ENCODE peak calls at places on chromosomes 4 and X, in five cellular contexts. H is progenitor cell of endocrine pancreas, F is GM13976, A is GM06990, X is neural crest cell. E is an unnamed sample.

GRCh38 chr4:110636677-110637407 is 14.0 kb upstream of the PITX2 start:
- DNase-seq in H (no peak), F (no peak), A (no peak), X (no peak), E (no peak)

GRCh38 chrX:113929004-113929403 is 654.9 kb upstream of the HTR2C start:
- DNase-seq in H (peak), F (peak), A (peak), X (peak), E (no peak)

GRCh38 chr4:47615385-47615784 is 130.3 kb downstream of the ATP10D start:
- DNase-seq in H (no peak), F (no peak), A (no peak), X (no peak), E (no peak)

GRCh38 chrX:57587062-57587461 is 4.7 kb upstream of the ZXDB start:
- DNase-seq in H (no peak), F (no peak), A (no peak), X (no peak), E (no peak)

GRCh38 chr4:94516067-94516466 is 64.3 kb downstream of the PDLIM5 start:
- DNase-seq in H (no peak), F (no peak), A (no peak), X (no peak), E (no peak)

GRCh38 chr4:81499840-81500239 is 28.1 kb upstream of the RASGEF1B start:
- DNase-seq in H (no peak), F (no peak), A (no peak), X (no peak), E (no peak)

GRCh38 chr4:64158648-64159326 is 250.5 kb downstream of the TECRL start:
- DNase-seq in H (peak), F (peak), A (no peak), X (peak), E (peak)

GRCh38 chr4:128031756-128032384 is 29.2 kb upstream of the LARP1B start:
- DNase-seq in H (no peak), F (no peak), A (no peak), X (no peak), E (no peak)

GRCh38 chr4:123265443-123265842 is 131.2 kb upstream of the SPRY1 start:
- DNase-seq in H (no peak), F (no peak), A (no peak), X (no peak), E (no peak)

GRCh38 chrX:26788402-26788998 is 572.5 kb downstream of the MAGEB5 start:
- DNase-seq in H (no peak), F (no peak), A (no peak), X (no peak), E (no peak)

GRCh38 chr4:87216469-87216868 is 3.9 kb downstream of the KLHL8 start:
- DNase-seq in H (no peak), F (no peak), A (no peak), X (no peak), E (no peak)

GRCh38 chr4:13543648-13544555 is at the start of gene NKX3-2:
- DNase-seq in H (no peak), F (peak), A (no peak), X (no peak), E (no peak)

GRCh38 chrX:39736219-39737211 is 361.2 kb downstream of the BCOR start:
- DNase-seq in H (no peak), F (no peak), A (no peak), X (no peak), E (no peak)

GRCh38 chr4:53601251-53601764 is 10.0 kb upstream of the LNX1 start:
- DNase-seq in H (no peak), F (peak), A (peak), X (peak), E (no peak)
- TF ChIP-seq CTCF in H (peak), F (peak), A (peak), X (peak), E (peak)

GRCh38 chr4:154559141-154559841 is 3.5 kb upstream of the FGB start:
- DNase-seq in H (no peak), F (peak), A (peak), X (no peak), E (peak)
- TF ChIP-seq CTCF in H (peak), F (peak), A (peak), X (peak), E (peak)

GRCh38 chr4:1010522-1011021 is 854 bp upstream of the FGFRL1 start:
- DNase-seq in H (no peak), F (no peak), A (peak), X (no peak), E (peak)

GRCh38 chr4:1012031-1012739 is 759 bp downstream of the FGFRL1 start:
- DNase-seq in H (no peak), F (no peak), A (no peak), X (no peak), E (peak)

GRCh38 chr4:1011022-1011694 is at the start of gene FGFRL1:
- DNase-seq in H (peak), F (peak), A (peak), X (peak), E (peak)

GRCh38 chr4:1008840-1009646 is 2.4 kb upstream of the FGFRL1 start:
- DNase-seq in H (no peak), F (no peak), A (peak), X (no peak), E (peak)

DNA sequence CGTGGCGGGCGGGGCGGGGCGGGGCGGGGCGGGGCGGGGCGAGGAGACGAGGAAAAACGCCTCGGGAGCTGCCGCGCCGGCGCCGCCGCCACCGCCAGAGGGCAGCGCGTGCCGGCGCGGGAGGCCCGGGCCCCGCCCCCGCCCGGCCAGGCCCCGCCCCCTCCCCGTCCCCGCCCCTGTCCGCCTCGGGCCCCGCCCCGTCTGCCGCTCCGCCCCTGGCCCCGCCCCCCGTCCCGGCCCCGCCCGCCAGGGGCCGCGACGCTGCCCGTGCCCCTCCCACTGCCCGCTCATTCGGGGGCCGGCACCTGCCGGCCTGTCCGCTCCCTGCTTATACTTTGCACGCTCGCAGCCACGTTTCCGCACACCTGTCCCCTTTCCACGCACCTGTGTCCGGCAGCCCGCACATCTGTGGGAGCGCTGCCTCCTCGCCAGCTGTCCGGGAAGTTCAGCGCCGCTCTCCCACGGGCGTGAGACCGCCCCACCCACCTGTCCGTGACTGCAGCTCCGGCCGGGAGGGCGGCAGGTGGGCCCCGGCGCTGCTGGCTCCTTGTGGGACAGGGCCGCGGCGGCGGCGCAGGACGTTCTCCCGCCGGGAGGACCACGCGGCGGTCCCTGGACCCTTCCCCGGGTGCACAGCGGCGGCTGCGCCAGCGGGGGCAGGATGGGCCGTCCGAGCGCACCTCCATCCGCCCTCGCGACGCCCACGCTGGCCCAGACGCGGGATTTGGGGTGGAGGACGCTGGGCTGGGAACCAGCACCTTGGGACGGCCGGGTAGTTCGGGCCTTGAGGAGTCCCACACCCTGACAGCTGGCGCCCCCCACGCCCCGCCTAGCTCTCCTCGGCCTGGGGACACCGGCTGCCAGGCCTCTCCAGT is 1.5 kb upstream of the FGFRL1 start:
- DNase-seq in H (peak), F (peak), A (peak), X (peak), E (peak)
- TF ChIP-seq CTCF in H (no peak), F (no peak), A (no peak), X (peak), E (peak)

GRCh38 chrX:103483720-103484119 is 35.6 kb downstream of the RAB40A start:
- DNase-seq in H (no peak), F (no peak), A (no peak), X (no peak), E (no peak)

GRCh38 chrX:103488794-103489193 is 30.5 kb downstream of the RAB40A start:
- DNase-seq in H (no peak), F (no peak), A (no peak), X (no peak), E (no peak)

DNA sequence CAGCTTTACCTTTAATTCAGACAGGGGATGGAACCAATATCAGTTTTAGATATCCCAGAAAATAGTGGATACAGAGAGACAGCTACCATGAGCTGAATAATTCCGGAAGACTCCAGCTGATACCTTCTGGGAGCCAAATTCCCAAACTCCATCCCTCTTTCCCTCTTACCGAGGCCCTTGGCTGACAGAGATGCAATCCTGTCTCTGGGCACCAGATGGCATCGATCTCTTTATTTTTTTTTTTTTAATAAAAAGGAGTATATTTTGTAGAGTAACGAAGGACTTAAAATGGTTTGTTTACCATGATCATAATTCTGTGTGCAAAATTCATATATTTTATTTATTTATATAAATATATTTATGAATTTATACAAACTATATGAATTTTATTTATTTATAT is 31.0 kb downstream of the RAB40A start:
- DNase-seq in H (no peak), F (no peak), A (no peak), X (no peak), E (no peak)
- TF ChIP-seq CTCF in H (peak), F (no peak), A (peak), X (peak), E (peak)

GRCh38 chrX:107775734-107776511 is at the start of gene TSC22D3:
- DNase-seq in H (peak), F (peak), A (peak), X (peak), E (peak)
- TF ChIP-seq CTCF in H (no peak), F (no peak), A (no peak), X (peak), E (no peak)

GRCh38 chr4:140633951-140634350 is 65.2 kb upstream of the UCP1 start:
- DNase-seq in H (no peak), F (no peak), A (no peak), X (no peak), E (no peak)

GRCh38 chr4:140635606-140636005 is 66.8 kb upstream of the UCP1 start:
- DNase-seq in H (no peak), F (no peak), A (no peak), X (no peak), E (no peak)

GRCh38 chr4:140640150-140640748 is 71.5 kb upstream of the UCP1 start:
- DNase-seq in H (no peak), F (no peak), A (no peak), X (no peak), E (no peak)

GRCh38 chr4:140641105-140641555 is 72.4 kb upstream of the UCP1 start:
- DNase-seq in H (no peak), F (no peak), A (no peak), X (no peak), E (no peak)

GRCh38 chr4:140637836-140638235 is 69.1 kb upstream of the UCP1 start:
- DNase-seq in H (no peak), F (peak), A (no peak), X (peak), E (peak)
- TF ChIP-seq CTCF in H (peak), F (peak), A (peak), X (peak), E (peak)

GRCh38 chrX:28659269-28659668 is 72.0 kb downstream of the IL1RAPL1 start:
- DNase-seq in H (no peak), F (no peak), A (no peak), X (no peak), E (no peak)
- TF ChIP-seq CTCF in H (peak), F (no peak), A (peak), X (peak), E (peak)